ENCODE peak calls at places on chromosomes 13 and 19, in four cellular contexts. One of them, this sample, is unnamed.

GRCh38 chr13:48155850-48156249 is 60.9 kb upstream of the MED4 start:
- DNase-seq in GM13976: no peak
- DNase-seq in choroid plexus epithelial cell: peak
- DNase-seq in thoracic aorta: no peak
- DNase-seq in this sample: no peak

GRCh38 chr13:27969073-27969865 is at the start of gene CDX2:
- DNase-seq in choroid plexus epithelial cell: no peak
- DNase-seq in GM13976: peak
- DNase-seq in thoracic aorta: no peak
- DNase-seq in this sample: peak

GRCh38 chr19:42281175-42282035 is 12.4 kb downstream of the CIC start:
- DNase-seq in choroid plexus epithelial cell: peak
- DNase-seq in thoracic aorta: no peak
- DNase-seq in GM13976: no peak
- DNase-seq in this sample: no peak

GRCh38 chr13:81017525-81018152 is 676.7 kb upstream of the SPRY2 start:
- DNase-seq in GM13976: peak
- DNase-seq in choroid plexus epithelial cell: peak
- DNase-seq in thoracic aorta: no peak
- DNase-seq in this sample: peak

GRCh38 chr13:80131204-80131603 is 209.7 kb downstream of the SPRY2 start:
- DNase-seq in thoracic aorta: peak
- DNase-seq in choroid plexus epithelial cell: peak
- DNase-seq in GM13976: no peak
- DNase-seq in this sample: no peak

GRCh38 chr19:21604941-21605548 is 99.6 kb downstream of the ZNF429 start:
- DNase-seq in choroid plexus epithelial cell: no peak
- DNase-seq in thoracic aorta: no peak
- DNase-seq in GM13976: no peak
- DNase-seq in this sample: no peak

GRCh38 chr13:48404952-48405351 is 8.0 kb downstream of the LPAR6 start:
- DNase-seq in GM13976: no peak
- DNase-seq in thoracic aorta: no peak
- DNase-seq in choroid plexus epithelial cell: peak
- DNase-seq in this sample: no peak

GRCh38 chr19:966481-967088 is 17.6 kb upstream of the WDR18 start:
- DNase-seq in choroid plexus epithelial cell: no peak
- DNase-seq in GM13976: no peak
- DNase-seq in thoracic aorta: no peak
- DNase-seq in this sample: no peak

GRCh38 chr13:34627905-34628682 is 314.0 kb upstream of the NBEA start:
- DNase-seq in GM13976: no peak
- DNase-seq in thoracic aorta: no peak
- DNase-seq in choroid plexus epithelial cell: no peak
- DNase-seq in this sample: no peak

GRCh38 chr13:27461940-27462584 is 11.7 kb upstream of the MTIF3 start:
- DNase-seq in choroid plexus epithelial cell: no peak
- DNase-seq in GM13976: no peak
- DNase-seq in thoracic aorta: no peak
- DNase-seq in this sample: no peak

GRCh38 chr19:18440421-18440877 is 2.5 kb upstream of the ISYNA1 start:
- DNase-seq in choroid plexus epithelial cell: no peak
- DNase-seq in thoracic aorta: no peak
- DNase-seq in GM13976: peak
- DNase-seq in this sample: no peak

GRCh38 chr13:110490009-110490770 is 71.3 kb downstream of the RAB20 start:
- DNase-seq in GM13976: no peak
- DNase-seq in choroid plexus epithelial cell: no peak
- DNase-seq in thoracic aorta: no peak
- DNase-seq in this sample: no peak

GRCh38 chr19:32287811-32288227 is 57.6 kb upstream of the ZNF507 start:
- DNase-seq in choroid plexus epithelial cell: peak
- DNase-seq in thoracic aorta: peak
- DNase-seq in GM13976: no peak
- DNase-seq in this sample: no peak

GRCh38 chr13:105848494-105848893 is 687.0 kb downstream of the EFNB2 start:
- DNase-seq in GM13976: no peak
- DNase-seq in choroid plexus epithelial cell: no peak
- DNase-seq in thoracic aorta: no peak
- DNase-seq in this sample: no peak

GRCh38 chr19:40499320-40499719 is 32.5 kb downstream of the SPTBN4 start:
- DNase-seq in choroid plexus epithelial cell: no peak
- DNase-seq in GM13976: no peak
- DNase-seq in thoracic aorta: no peak
- DNase-seq in this sample: no peak

GRCh38 chr19:5149930-5150329 is 181.0 kb downstream of the KDM4B start:
- DNase-seq in thoracic aorta: no peak
- DNase-seq in choroid plexus epithelial cell: no peak
- DNase-seq in GM13976: no peak
- DNase-seq in this sample: no peak

GRCh38 chr13:95343944-95344343 is 42.7 kb upstream of the ABCC4 start:
- DNase-seq in GM13976: no peak
- DNase-seq in choroid plexus epithelial cell: peak
- DNase-seq in thoracic aorta: no peak
- DNase-seq in this sample: no peak

GRCh38 chr13:114115796-114116195 is 16.6 kb downstream of the RASA3 start:
- DNase-seq in GM13976: no peak
- DNase-seq in choroid plexus epithelial cell: no peak
- DNase-seq in thoracic aorta: no peak
- DNase-seq in this sample: no peak

GRCh38 chr13:89891416-89891815 is 1456.1 kb upstream of the MIR17HG start:
- DNase-seq in thoracic aorta: no peak
- DNase-seq in GM13976: no peak
- DNase-seq in choroid plexus epithelial cell: no peak
- DNase-seq in this sample: no peak

GRCh38 chr19:41606215-41606837 is 20.5 kb downstream of the CEACAM4 start:
- DNase-seq in GM13976: no peak
- DNase-seq in choroid plexus epithelial cell: no peak
- DNase-seq in thoracic aorta: no peak
- DNase-seq in this sample: no peak

GRCh38 chr13:112254061-112254818 is 121.9 kb upstream of the SPACA7 start:
- DNase-seq in GM13976: no peak
- DNase-seq in choroid plexus epithelial cell: no peak
- DNase-seq in thoracic aorta: no peak
- DNase-seq in this sample: no peak

GRCh38 chr13:73162912-73163911 is 104.4 kb downstream of the KLF5 start:
- DNase-seq in choroid plexus epithelial cell: no peak
- DNase-seq in thoracic aorta: no peak
- DNase-seq in GM13976: no peak
- DNase-seq in this sample: no peak

GRCh38 chr19:3450796-3451411 is 29.4 kb downstream of the SMIM24 start:
- DNase-seq in choroid plexus epithelial cell: peak
- DNase-seq in thoracic aorta: peak
- DNase-seq in GM13976: no peak
- DNase-seq in this sample: no peak

GRCh38 chr13:95020298-95020987 is 280.8 kb downstream of the ABCC4 start:
- DNase-seq in thoracic aorta: no peak
- DNase-seq in GM13976: no peak
- DNase-seq in choroid plexus epithelial cell: peak
- DNase-seq in this sample: no peak

GRCh38 chr13:52809310-52809769 is 39.1 kb downstream of the PCDH8 start:
- DNase-seq in thoracic aorta: no peak
- DNase-seq in choroid plexus epithelial cell: peak
- DNase-seq in GM13976: peak
- DNase-seq in this sample: peak

GRCh38 chr13:51849145-51850101 is 4.4 kb upstream of the TMEM272 start:
- DNase-seq in choroid plexus epithelial cell: peak
- DNase-seq in GM13976: peak
- DNase-seq in thoracic aorta: no peak
- DNase-seq in this sample: peak

GRCh38 chr13:50310734-50311133 is 295.5 kb downstream of the KCNRG start:
- DNase-seq in choroid plexus epithelial cell: no peak
- DNase-seq in GM13976: no peak
- DNase-seq in thoracic aorta: no peak
- DNase-seq in this sample: no peak

GRCh38 chr19:43847884-43848283 is 20.8 kb downstream of the ZNF283 start:
- DNase-seq in choroid plexus epithelial cell: no peak
- DNase-seq in GM13976: no peak
- DNase-seq in thoracic aorta: no peak
- DNase-seq in this sample: no peak

GRCh38 chr13:112341446-112341845 is 34.7 kb upstream of the SPACA7 start:
- DNase-seq in choroid plexus epithelial cell: no peak
- DNase-seq in GM13976: no peak
- DNase-seq in thoracic aorta: no peak
- DNase-seq in this sample: no peak

GRCh38 chr13:79393564-79394249 is 12.3 kb downstream of the RBM26 start:
- DNase-seq in thoracic aorta: no peak
- DNase-seq in GM13976: no peak
- DNase-seq in choroid plexus epithelial cell: peak
- DNase-seq in this sample: no peak

GRCh38 chr19:33252971-33253370 is 27.3 kb upstream of the SLC7A10 start:
- DNase-seq in choroid plexus epithelial cell: no peak
- DNase-seq in GM13976: no peak
- DNase-seq in thoracic aorta: no peak
- DNase-seq in this sample: no peak

GRCh38 chr13:52767949-52768516 is 28.4 kb upstream of the CNMD start:
- DNase-seq in choroid plexus epithelial cell: no peak
- DNase-seq in thoracic aorta: no peak
- DNase-seq in GM13976: no peak
- DNase-seq in this sample: no peak

GRCh38 chr13:30846311-30846710 is 59.8 kb upstream of the MEDAG start:
- DNase-seq in thoracic aorta: no peak
- DNase-seq in choroid plexus epithelial cell: peak
- DNase-seq in GM13976: no peak
- DNase-seq in this sample: no peak

GRCh38 chr19:40312533-40312932 is 27.4 kb upstream of the AKT2 start:
- DNase-seq in thoracic aorta: no peak
- DNase-seq in choroid plexus epithelial cell: no peak
- DNase-seq in GM13976: no peak
- DNase-seq in this sample: no peak

GRCh38 chr19:38674388-38675133 is 27.1 kb downstream of the ACTN4 start:
- DNase-seq in GM13976: no peak
- DNase-seq in thoracic aorta: no peak
- DNase-seq in choroid plexus epithelial cell: no peak
- DNase-seq in this sample: no peak

GRCh38 chr13:114109646-114110045 is 22.8 kb downstream of the RASA3 start:
- DNase-seq in choroid plexus epithelial cell: no peak
- DNase-seq in thoracic aorta: no peak
- DNase-seq in GM13976: no peak
- DNase-seq in this sample: no peak

GRCh38 chr13:102724923-102725322 is 30.1 kb upstream of the METTL21C start:
- DNase-seq in thoracic aorta: no peak
- DNase-seq in GM13976: no peak
- DNase-seq in choroid plexus epithelial cell: peak
- DNase-seq in this sample: peak
- TF ChIP-seq CTCF in thoracic aorta: peak
- TF ChIP-seq CTCF in GM13976: no peak
- TF ChIP-seq CTCF in choroid plexus epithelial cell: peak
- TF ChIP-seq CTCF in this sample: peak

GRCh38 chr19:30605333-30605732 is 233.1 kb downstream of the ZNF536 start:
- DNase-seq in GM13976: no peak
- DNase-seq in thoracic aorta: no peak
- DNase-seq in choroid plexus epithelial cell: no peak
- DNase-seq in this sample: no peak
- TF ChIP-seq CTCF in GM13976: no peak
- TF ChIP-seq CTCF in thoracic aorta: no peak
- TF ChIP-seq CTCF in choroid plexus epithelial cell: no peak
- TF ChIP-seq CTCF in this sample: no peak

GRCh38 chr13:65808061-65808460 is 1422.1 kb downstream of the PCDH9 start:
- DNase-seq in choroid plexus epithelial cell: peak
- DNase-seq in GM13976: no peak
- DNase-seq in thoracic aorta: no peak
- DNase-seq in this sample: no peak
- TF ChIP-seq CTCF in choroid plexus epithelial cell: no peak
- TF ChIP-seq CTCF in GM13976: no peak
- TF ChIP-seq CTCF in thoracic aorta: no peak
- TF ChIP-seq CTCF in this sample: no peak

GRCh38 chr19:51739466-51740213 is 12.0 kb downstream of the FPR1 start:
- DNase-seq in GM13976: no peak
- DNase-seq in choroid plexus epithelial cell: no peak
- DNase-seq in thoracic aorta: no peak
- DNase-seq in this sample: no peak
- TF ChIP-seq CTCF in GM13976: no peak
- TF ChIP-seq CTCF in choroid plexus epithelial cell: no peak
- TF ChIP-seq CTCF in thoracic aorta: no peak
- TF ChIP-seq CTCF in this sample: no peak

DNA sequence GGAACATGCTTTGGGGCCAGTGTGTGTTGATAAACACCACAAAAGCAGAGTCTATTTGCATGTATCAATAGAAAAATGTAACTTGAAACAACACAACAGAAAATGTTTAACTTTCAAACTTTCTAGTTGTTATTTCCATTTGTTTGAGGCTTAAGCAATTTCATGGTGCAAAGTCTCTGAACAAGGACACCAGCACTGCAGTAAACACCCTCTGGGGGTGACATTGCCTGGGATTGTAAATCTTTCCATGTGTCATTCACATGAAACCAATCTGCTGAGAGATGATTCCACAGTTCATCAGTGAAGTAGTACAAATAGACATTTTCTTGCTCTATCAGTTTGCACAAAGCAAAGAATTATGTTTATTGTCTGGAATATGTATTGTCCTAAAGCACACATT is 124.5 kb downstream of the ITGBL1 start:
- DNase-seq in GM13976: no peak
- DNase-seq in choroid plexus epithelial cell: peak
- DNase-seq in thoracic aorta: no peak
- DNase-seq in this sample: no peak
- TF ChIP-seq CTCF in GM13976: no peak
- TF ChIP-seq CTCF in choroid plexus epithelial cell: peak
- TF ChIP-seq CTCF in thoracic aorta: no peak
- TF ChIP-seq CTCF in this sample: no peak

GRCh38 chr19:9431475-9431874 is 3.9 kb downstream of the ZNF266 start:
- DNase-seq in thoracic aorta: no peak
- DNase-seq in choroid plexus epithelial cell: peak
- DNase-seq in GM13976: no peak
- DNase-seq in this sample: no peak
- TF ChIP-seq CTCF in thoracic aorta: no peak
- TF ChIP-seq CTCF in choroid plexus epithelial cell: peak
- TF ChIP-seq CTCF in GM13976: no peak
- TF ChIP-seq CTCF in this sample: no peak

GRCh38 chr13:103772576-103772975 is 706.4 kb upstream of the SLC10A2 start:
- DNase-seq in thoracic aorta: no peak
- DNase-seq in choroid plexus epithelial cell: no peak
- DNase-seq in GM13976: no peak
- DNase-seq in this sample: no peak
- TF ChIP-seq CTCF in thoracic aorta: no peak
- TF ChIP-seq CTCF in choroid plexus epithelial cell: peak
- TF ChIP-seq CTCF in GM13976: no peak
- TF ChIP-seq CTCF in this sample: no peak